ENCODE peak calls at places on chromosomes 3 and 15, in nine cellular contexts. One of them, this sample, is unnamed. For H3K36me3, the result is how much of the 10 kb centered on the place peaks cover.

GRCh38 chr15:53982876-53983275 is 4.6 kb downstream of the UNC13C start:
- DNase-seq in Peyer's patch: no peak
- DNase-seq in HCT116: no peak
- DNase-seq in mammary epithelial cell: no peak
- DNase-seq in ovary: no peak
- DNase-seq in lower lobe of right lung: no peak
- DNase-seq in astrocyte: no peak
- DNase-seq in CD8-positive, alpha-beta memory T cell: no peak
- DNase-seq in heart right ventricle: no peak
- DNase-seq in this sample: no peak

GRCh38 chr3:105967117-105967516 is 98.3 kb upstream of the CBLB start:
- DNase-seq in astrocyte: peak
- DNase-seq in ovary: no peak
- DNase-seq in HCT116: no peak
- DNase-seq in Peyer's patch: no peak
- DNase-seq in lower lobe of right lung: no peak
- DNase-seq in heart right ventricle: no peak
- DNase-seq in mammary epithelial cell: no peak
- DNase-seq in CD8-positive, alpha-beta memory T cell: no peak
- DNase-seq in this sample: no peak

GRCh38 chr3:28577941-28578340 is 229.3 kb upstream of the AZI2 start:
- DNase-seq in HCT116: no peak
- DNase-seq in Peyer's patch: no peak
- DNase-seq in ovary: no peak
- DNase-seq in heart right ventricle: no peak
- DNase-seq in lower lobe of right lung: no peak
- DNase-seq in mammary epithelial cell: no peak
- DNase-seq in CD8-positive, alpha-beta memory T cell: no peak
- DNase-seq in astrocyte: no peak
- DNase-seq in this sample: no peak

GRCh38 chr3:80526153-80526552 is 758.4 kb upstream of the ROBO1 start:
- DNase-seq in CD8-positive, alpha-beta memory T cell: no peak
- DNase-seq in HCT116: no peak
- DNase-seq in lower lobe of right lung: no peak
- DNase-seq in ovary: no peak
- DNase-seq in astrocyte: no peak
- DNase-seq in heart right ventricle: no peak
- DNase-seq in mammary epithelial cell: no peak
- DNase-seq in Peyer's patch: no peak
- DNase-seq in this sample: no peak

GRCh38 chr3:190517696-190518095 is 3.8 kb downstream of the IL1RAP start:
- DNase-seq in Peyer's patch: no peak
- DNase-seq in lower lobe of right lung: no peak
- DNase-seq in HCT116: no peak
- DNase-seq in mammary epithelial cell: peak
- DNase-seq in CD8-positive, alpha-beta memory T cell: no peak
- DNase-seq in astrocyte: peak
- DNase-seq in heart right ventricle: no peak
- DNase-seq in ovary: no peak
- DNase-seq in this sample: no peak

GRCh38 chr15:41438206-41438605 is 21.3 kb downstream of the RTF1 start:
- DNase-seq in heart right ventricle: no peak
- DNase-seq in lower lobe of right lung: no peak
- DNase-seq in Peyer's patch: peak
- DNase-seq in astrocyte: peak
- DNase-seq in ovary: no peak
- DNase-seq in HCT116: no peak
- DNase-seq in CD8-positive, alpha-beta memory T cell: no peak
- DNase-seq in mammary epithelial cell: no peak
- DNase-seq in this sample: no peak

GRCh38 chr3:106457278-106458210 is 588.7 kb upstream of the CBLB start:
- DNase-seq in HCT116: no peak
- DNase-seq in heart right ventricle: peak
- DNase-seq in ovary: no peak
- DNase-seq in astrocyte: peak
- DNase-seq in lower lobe of right lung: no peak
- DNase-seq in CD8-positive, alpha-beta memory T cell: no peak
- DNase-seq in Peyer's patch: no peak
- DNase-seq in mammary epithelial cell: peak
- DNase-seq in this sample: no peak

GRCh38 chr3:54062546-54062945 is 59.8 kb upstream of the CACNA2D3 start:
- DNase-seq in astrocyte: peak
- DNase-seq in mammary epithelial cell: no peak
- DNase-seq in CD8-positive, alpha-beta memory T cell: no peak
- DNase-seq in ovary: no peak
- DNase-seq in lower lobe of right lung: no peak
- DNase-seq in heart right ventricle: no peak
- DNase-seq in Peyer's patch: no peak
- DNase-seq in HCT116: no peak
- DNase-seq in this sample: no peak

GRCh38 chr3:149489060-149489690 is 14.7 kb downstream of the TM4SF4 start:
- DNase-seq in ovary: no peak
- DNase-seq in HCT116: peak
- DNase-seq in lower lobe of right lung: no peak
- DNase-seq in CD8-positive, alpha-beta memory T cell: no peak
- DNase-seq in astrocyte: no peak
- DNase-seq in mammary epithelial cell: no peak
- DNase-seq in heart right ventricle: no peak
- DNase-seq in Peyer's patch: no peak
- DNase-seq in this sample: no peak

GRCh38 chr15:101514318-101514717 is 24.8 kb upstream of the PCSK6 start:
- DNase-seq in lower lobe of right lung: no peak
- DNase-seq in heart right ventricle: no peak
- DNase-seq in mammary epithelial cell: no peak
- DNase-seq in HCT116: no peak
- DNase-seq in astrocyte: no peak
- DNase-seq in CD8-positive, alpha-beta memory T cell: no peak
- DNase-seq in Peyer's patch: no peak
- DNase-seq in ovary: no peak
- DNase-seq in this sample: no peak

GRCh38 chr3:196225086-196225485 is 8.8 kb downstream of the SLC51A start:
- DNase-seq in astrocyte: no peak
- DNase-seq in ovary: no peak
- DNase-seq in CD8-positive, alpha-beta memory T cell: no peak
- DNase-seq in heart right ventricle: no peak
- DNase-seq in lower lobe of right lung: no peak
- DNase-seq in Peyer's patch: no peak
- DNase-seq in mammary epithelial cell: no peak
- DNase-seq in HCT116: no peak
- DNase-seq in this sample: no peak

GRCh38 chr15:90664650-90665287 is 52.4 kb upstream of the BLM start:
- DNase-seq in Peyer's patch: peak
- DNase-seq in CD8-positive, alpha-beta memory T cell: no peak
- DNase-seq in mammary epithelial cell: no peak
- DNase-seq in ovary: peak
- DNase-seq in heart right ventricle: peak
- DNase-seq in HCT116: no peak
- DNase-seq in lower lobe of right lung: peak
- DNase-seq in astrocyte: no peak
- DNase-seq in this sample: no peak

GRCh38 chr3:146222204-146223046 is 28.5 kb downstream of the PLSCR4 start:
- DNase-seq in HCT116: peak
- DNase-seq in ovary: no peak
- DNase-seq in Peyer's patch: peak
- DNase-seq in heart right ventricle: no peak
- DNase-seq in astrocyte: peak
- DNase-seq in lower lobe of right lung: no peak
- DNase-seq in CD8-positive, alpha-beta memory T cell: no peak
- DNase-seq in mammary epithelial cell: no peak
- DNase-seq in this sample: peak

GRCh38 chr15:32641517-32642059 is at the start of gene SCG5:
- DNase-seq in HCT116: no peak
- DNase-seq in astrocyte: peak
- DNase-seq in mammary epithelial cell: no peak
- DNase-seq in ovary: no peak
- DNase-seq in heart right ventricle: no peak
- DNase-seq in lower lobe of right lung: no peak
- DNase-seq in Peyer's patch: peak
- DNase-seq in CD8-positive, alpha-beta memory T cell: no peak
- DNase-seq in this sample: peak

GRCh38 chr3:9087831-9088413 is 124.7 kb upstream of the RAD18 start:
- DNase-seq in HCT116: no peak
- DNase-seq in lower lobe of right lung: no peak
- DNase-seq in CD8-positive, alpha-beta memory T cell: no peak
- DNase-seq in ovary: no peak
- DNase-seq in Peyer's patch: no peak
- DNase-seq in astrocyte: no peak
- DNase-seq in mammary epithelial cell: no peak
- DNase-seq in heart right ventricle: no peak
- DNase-seq in this sample: no peak

GRCh38 chr3:54366839-54367238 is 244.5 kb downstream of the CACNA2D3 start:
- DNase-seq in heart right ventricle: no peak
- DNase-seq in ovary: no peak
- DNase-seq in lower lobe of right lung: no peak
- DNase-seq in astrocyte: no peak
- DNase-seq in Peyer's patch: no peak
- DNase-seq in CD8-positive, alpha-beta memory T cell: no peak
- DNase-seq in HCT116: no peak
- DNase-seq in mammary epithelial cell: no peak
- DNase-seq in this sample: no peak

GRCh38 chr3:184459355-184459754 is 79.5 kb downstream of the CHRD start:
- DNase-seq in Peyer's patch: no peak
- DNase-seq in lower lobe of right lung: no peak
- DNase-seq in CD8-positive, alpha-beta memory T cell: no peak
- DNase-seq in HCT116: peak
- DNase-seq in ovary: no peak
- DNase-seq in astrocyte: peak
- DNase-seq in mammary epithelial cell: peak
- DNase-seq in heart right ventricle: no peak
- DNase-seq in this sample: no peak

GRCh38 chr3:161969867-161970266 is 473.3 kb downstream of the OTOL1 start:
- DNase-seq in heart right ventricle: no peak
- DNase-seq in ovary: no peak
- DNase-seq in lower lobe of right lung: no peak
- DNase-seq in HCT116: no peak
- DNase-seq in astrocyte: peak
- DNase-seq in Peyer's patch: no peak
- DNase-seq in CD8-positive, alpha-beta memory T cell: no peak
- DNase-seq in mammary epithelial cell: no peak
- DNase-seq in this sample: no peak

GRCh38 chr15:23013681-23014080 is 25.7 kb downstream of the TUBGCP5 start:
- DNase-seq in mammary epithelial cell: no peak
- DNase-seq in lower lobe of right lung: no peak
- DNase-seq in Peyer's patch: peak
- DNase-seq in HCT116: no peak
- DNase-seq in ovary: no peak
- DNase-seq in astrocyte: no peak
- DNase-seq in CD8-positive, alpha-beta memory T cell: no peak
- DNase-seq in heart right ventricle: no peak
- DNase-seq in this sample: no peak
- H3K36me3 ChIP-seq in mammary epithelial cell: under half
- H3K36me3 ChIP-seq in lower lobe of right lung: half or more
- H3K36me3 ChIP-seq in Peyer's patch: half or more
- H3K36me3 ChIP-seq in HCT116: under half
- H3K36me3 ChIP-seq in ovary: under half
- H3K36me3 ChIP-seq in astrocyte: under half
- H3K36me3 ChIP-seq in CD8-positive, alpha-beta memory T cell: under half
- H3K36me3 ChIP-seq in heart right ventricle: half or more
- H3K36me3 ChIP-seq in this sample: under half

GRCh38 chr3:2106438-2106837 is 7.8 kb downstream of the CNTN4 start:
- DNase-seq in ovary: no peak
- DNase-seq in CD8-positive, alpha-beta memory T cell: no peak
- DNase-seq in astrocyte: no peak
- DNase-seq in heart right ventricle: no peak
- DNase-seq in mammary epithelial cell: no peak
- DNase-seq in Peyer's patch: no peak
- DNase-seq in HCT116: no peak
- DNase-seq in lower lobe of right lung: no peak
- DNase-seq in this sample: no peak

GRCh38 chr3:2110597-2111117 is 12.0 kb downstream of the CNTN4 start:
- DNase-seq in astrocyte: no peak
- DNase-seq in HCT116: no peak
- DNase-seq in CD8-positive, alpha-beta memory T cell: no peak
- DNase-seq in mammary epithelial cell: no peak
- DNase-seq in lower lobe of right lung: no peak
- DNase-seq in heart right ventricle: no peak
- DNase-seq in Peyer's patch: no peak
- DNase-seq in ovary: no peak
- DNase-seq in this sample: no peak
- H3K27ac ChIP-seq in astrocyte: no peak
- H3K27ac ChIP-seq in HCT116: no peak
- H3K27ac ChIP-seq in CD8-positive, alpha-beta memory T cell: no peak
- H3K27ac ChIP-seq in mammary epithelial cell: no peak
- H3K27ac ChIP-seq in lower lobe of right lung: no peak
- H3K27ac ChIP-seq in heart right ventricle: no peak
- H3K27ac ChIP-seq in Peyer's patch: no peak
- H3K27ac ChIP-seq in ovary: no peak
- H3K27ac ChIP-seq in this sample: no peak

DNA sequence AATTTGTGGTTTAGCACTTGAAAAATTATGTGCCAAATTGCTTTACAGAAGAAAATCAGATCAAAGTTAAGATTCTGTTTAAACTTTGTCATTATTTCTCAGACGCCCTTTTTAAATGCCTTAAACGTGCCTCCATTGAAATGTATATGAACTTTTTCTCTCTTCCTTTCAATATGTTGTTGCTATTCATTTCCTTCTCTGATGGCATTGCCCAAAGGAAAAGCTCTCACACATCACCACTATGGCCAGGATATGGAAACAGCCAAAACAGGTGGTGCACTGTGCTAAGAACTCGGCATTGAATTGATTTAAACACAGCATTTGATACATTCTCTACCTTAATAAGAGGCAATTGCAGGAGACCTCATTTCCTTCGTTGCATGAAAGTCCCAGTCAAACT is 35.7 kb upstream of the NR2F2 start:
- DNase-seq in Peyer's patch: no peak
- DNase-seq in ovary: no peak
- DNase-seq in CD8-positive, alpha-beta memory T cell: no peak
- DNase-seq in heart right ventricle: no peak
- DNase-seq in mammary epithelial cell: no peak
- DNase-seq in lower lobe of right lung: no peak
- DNase-seq in astrocyte: no peak
- DNase-seq in HCT116: no peak
- DNase-seq in this sample: no peak
- H3K36me3 ChIP-seq in Peyer's patch: under half
- H3K36me3 ChIP-seq in ovary: under half
- H3K36me3 ChIP-seq in CD8-positive, alpha-beta memory T cell: under half
- H3K36me3 ChIP-seq in heart right ventricle: under half
- H3K36me3 ChIP-seq in mammary epithelial cell: under half
- H3K36me3 ChIP-seq in lower lobe of right lung: under half
- H3K36me3 ChIP-seq in astrocyte: under half
- H3K36me3 ChIP-seq in HCT116: under half
- H3K36me3 ChIP-seq in this sample: under half

DNA sequence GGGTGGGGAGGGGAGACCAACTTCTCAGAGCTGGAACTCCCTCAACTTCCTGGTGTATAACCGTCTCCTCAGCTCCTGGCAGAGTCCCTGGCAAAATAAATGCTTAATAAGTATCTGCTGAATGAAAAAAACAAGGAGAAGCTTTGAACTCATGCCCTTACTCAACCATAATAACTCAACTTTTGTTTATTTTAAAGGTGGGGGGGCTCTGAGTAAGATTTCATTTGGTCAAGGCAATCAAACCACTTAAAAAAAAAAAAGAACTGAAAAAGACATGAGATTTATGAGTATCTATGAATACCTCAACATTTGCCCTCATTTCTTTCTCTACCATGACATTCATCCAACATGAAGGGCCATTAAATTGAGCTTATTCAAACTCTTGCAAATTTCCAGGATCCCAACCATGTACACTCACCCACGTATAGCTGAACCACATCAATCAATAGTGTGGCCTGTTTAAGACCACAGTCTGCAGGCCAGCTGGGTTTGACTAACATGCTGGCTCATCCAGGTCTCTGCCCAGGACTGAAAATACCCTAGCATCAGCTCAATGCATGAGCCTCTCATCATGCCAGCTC is 157.9 kb downstream of the FOXP1 start:
- DNase-seq in ovary: no peak
- DNase-seq in astrocyte: peak
- DNase-seq in HCT116: no peak
- DNase-seq in heart right ventricle: no peak
- DNase-seq in lower lobe of right lung: no peak
- DNase-seq in Peyer's patch: no peak
- DNase-seq in CD8-positive, alpha-beta memory T cell: no peak
- DNase-seq in mammary epithelial cell: peak
- DNase-seq in this sample: no peak
- H3K27ac ChIP-seq in ovary: no peak
- H3K27ac ChIP-seq in astrocyte: peak
- H3K27ac ChIP-seq in HCT116: no peak
- H3K27ac ChIP-seq in heart right ventricle: no peak
- H3K27ac ChIP-seq in lower lobe of right lung: no peak
- H3K27ac ChIP-seq in Peyer's patch: no peak
- H3K27ac ChIP-seq in CD8-positive, alpha-beta memory T cell: no peak
- H3K27ac ChIP-seq in mammary epithelial cell: no peak
- H3K27ac ChIP-seq in this sample: no peak

This sample was measured in iPS DF 6.9.